ENCODE peak calls at places on chromosomes 4 and X, in nine cellular contexts. S, X, G, Y, R, C, H, E and T are unnamed samples. For H3K9me3, the result is how much of the 10 kb centered on the place peaks cover.

GRCh38 chr4:87240341-87240740 is 19.9 kb upstream of the KLHL8 start:
- DNase-seq in S (no peak), X (no peak), G (no peak), Y (no peak), R (no peak), C (no peak), H (no peak), E (no peak), T (no peak)

GRCh38 chrX:37922926-37923325 is 75.6 kb upstream of the DYNLT3 start:
- DNase-seq in S (no peak), X (no peak), G (no peak), Y (no peak), R (peak), C (no peak), H (no peak), E (no peak), T (no peak)

GRCh38 chr4:40409835-40410234 is 74.7 kb downstream of the CHRNA9 start:
- DNase-seq in S (no peak), X (no peak), G (peak), Y (no peak), R (no peak), C (no peak), H (no peak), E (no peak), T (no peak)

GRCh38 chr4:89836031-89836777 is 757 bp downstream of the SNCA start:
- DNase-seq in S (no peak), X (no peak), G (no peak), Y (no peak), R (no peak), C (no peak), H (no peak), E (no peak), T (peak)

GRCh38 chr4:175277816-175278215 is 359.7 kb downstream of the ADAM29 start:
- DNase-seq in S (no peak), X (no peak), G (no peak), Y (no peak), R (no peak), C (no peak), H (no peak), E (no peak), T (no peak)

GRCh38 chrX:149453030-149453429 is 52.1 kb downstream of the IDS start:
- DNase-seq in S (no peak), X (no peak), G (peak), Y (no peak), R (no peak), C (peak), H (peak), E (no peak), T (no peak)

GRCh38 chr4:48116582-48116981 is 17.5 kb downstream of the TXK start:
- DNase-seq in S (no peak), X (no peak), G (no peak), Y (no peak), R (no peak), C (no peak), H (no peak), E (no peak), T (no peak)

GRCh38 chr4:80266267-80266901 is at the start of gene FGF5:
- DNase-seq in S (no peak), X (no peak), G (peak), Y (no peak), R (peak), C (peak), H (no peak), E (no peak), T (peak)

GRCh38 chr4:15003441-15003890 is 1.2 kb downstream of the CPEB2 start:
- DNase-seq in S (peak), X (no peak), G (no peak), Y (no peak), R (peak), C (peak), H (no peak), E (peak), T (peak)

GRCh38 chr4:122826596-122827257 is at the start of gene FGF2:
- DNase-seq in S (peak), X (no peak), G (peak), Y (no peak), R (peak), C (peak), H (no peak), E (peak), T (peak)

GRCh38 chr4:161148051-161148450 is 1015.7 kb downstream of the FSTL5 start:
- DNase-seq in S (no peak), X (no peak), G (no peak), Y (no peak), R (no peak), C (no peak), H (no peak), E (no peak), T (no peak)

GRCh38 chrX:12447448-12448154 is 309.3 kb downstream of the FRMPD4 start:
- DNase-seq in S (no peak), X (no peak), G (peak), Y (no peak), R (no peak), C (no peak), H (no peak), E (no peak), T (no peak)
- TF ChIP-seq CTCF in S (no peak), X (no peak), G (peak), Y (no peak), R (no peak), C (no peak), H (no peak), E (no peak), T (no peak)

GRCh38 chr4:28518781-28519180 is 1658.1 kb downstream of the STIM2 start:
- DNase-seq in S (no peak), X (no peak), G (no peak), Y (no peak), R (no peak), C (no peak), H (no peak), E (no peak), T (no peak)
- H3K9me3 ChIP-seq in S (under half), X (under half), G (under half), Y (under half), R (under half), C (under half), H (under half), E (under half), T (under half)

GRCh38 chrX:64097891-64098290 is 107.6 kb downstream of the AMER1 start:
- DNase-seq in S (no peak), X (no peak), G (no peak), Y (no peak), R (no peak), C (no peak), H (no peak), E (no peak), T (no peak)

DNA sequence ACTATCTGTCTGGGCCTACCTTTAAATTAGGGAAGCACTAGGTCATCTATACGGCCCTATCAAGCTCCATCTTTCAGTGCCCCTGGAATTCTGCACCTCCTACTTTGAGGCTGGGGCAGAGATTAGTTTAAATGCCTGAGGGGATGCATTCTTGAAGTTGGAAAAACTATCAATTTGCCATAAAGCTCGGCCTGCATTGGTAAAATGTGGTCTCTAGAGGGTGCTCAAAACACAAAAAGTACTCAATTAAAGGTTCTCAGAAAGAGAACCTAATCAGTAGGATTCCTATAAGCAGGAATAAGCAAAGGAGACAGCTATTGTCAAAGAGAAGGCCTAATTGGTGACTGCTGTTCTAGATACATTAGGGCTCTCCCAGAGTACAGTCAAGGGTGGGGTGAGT is 111.7 kb downstream of the AMER1 start:
- DNase-seq in S (no peak), X (no peak), G (peak), Y (no peak), R (no peak), C (no peak), H (no peak), E (no peak), T (no peak)
- TF ChIP-seq CTCF in S (no peak), X (no peak), G (peak), Y (no peak), R (no peak), C (peak), H (peak), E (no peak), T (peak)

DNA sequence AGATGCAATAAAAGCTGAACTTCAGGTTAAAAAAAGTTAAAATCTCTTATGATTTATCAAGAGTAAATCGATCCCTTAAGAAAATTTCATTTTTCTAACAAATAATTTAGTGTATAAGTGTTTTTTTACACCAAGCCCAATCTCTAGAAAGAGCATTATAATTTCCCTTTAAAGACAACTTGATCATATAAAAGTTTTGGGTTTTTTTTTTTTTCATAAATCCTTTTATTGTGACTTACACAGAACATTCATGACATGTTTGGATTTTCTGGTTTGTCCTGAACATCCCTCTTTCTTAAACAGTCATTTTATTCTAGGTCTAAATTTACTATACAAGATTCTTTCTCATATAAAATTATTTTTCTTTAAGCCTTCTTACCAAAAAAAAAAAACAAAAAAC is 6.5 kb downstream of the ZNF721 start:
- DNase-seq in S (no peak), X (no peak), G (no peak), Y (no peak), R (no peak), C (no peak), H (no peak), E (no peak), T (no peak)
- H3K9me3 ChIP-seq in S (under half), X (under half), G (under half), Y (under half), R (under half), C (half or more), H (under half), E (half or more), T (under half)

DNA sequence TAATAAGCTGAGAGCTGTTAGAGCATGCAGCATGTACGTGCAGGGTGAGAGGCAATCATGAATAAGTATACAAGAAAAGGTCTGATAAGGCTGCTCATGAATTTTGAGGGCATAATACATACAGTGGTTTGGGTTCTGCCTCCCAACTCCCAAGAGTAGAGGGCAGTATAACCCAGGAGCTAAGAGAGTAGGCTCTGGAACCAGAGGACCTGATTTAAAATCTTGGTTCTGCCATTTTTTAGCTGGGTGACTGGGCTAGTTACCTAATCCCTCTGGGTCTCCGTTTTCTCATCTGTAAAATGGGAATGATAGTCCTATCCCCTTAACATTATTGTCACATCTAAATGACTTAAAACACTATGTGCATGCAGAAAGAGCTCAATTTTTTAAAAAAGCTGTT is 85.3 kb downstream of the LNX1 start:
- DNase-seq in S (no peak), X (no peak), G (peak), Y (no peak), R (no peak), C (no peak), H (no peak), E (no peak), T (no peak)
- TF ChIP-seq CTCF in S (no peak), X (no peak), G (peak), Y (no peak), R (no peak), C (no peak), H (peak), E (no peak), T (no peak)